ENCODE peak calls at places on chromosomes 7 and 10, in seven cellular contexts. One of them, this sample, is unnamed.

GRCh38 chr7:1950623-1951523 is 280.8 kb downstream of the ELFN1 start:
- DNase-seq in kidney: peak; percentile 67
- DNase-seq in CD4-positive, CD25-positive, alpha-beta regulatory T cell: no peak
- DNase-seq in IMR-90: peak; percentile 3
- DNase-seq in thoracic aorta: no peak
- DNase-seq in uterus: no peak
- DNase-seq in body of pancreas: no peak
- DNase-seq in this sample: peak; percentile 15

GRCh38 chr10:25556457-25556856 is 377.6 kb upstream of the MYO3A start:
- DNase-seq in kidney: no peak
- DNase-seq in CD4-positive, CD25-positive, alpha-beta regulatory T cell: no peak
- DNase-seq in IMR-90: peak; percentile 0
- DNase-seq in thoracic aorta: no peak
- DNase-seq in uterus: no peak
- DNase-seq in body of pancreas: no peak
- DNase-seq in this sample: peak; percentile 95

GRCh38 chr10:89574348-89574747 is 39.0 kb upstream of the SLC16A12 start:
- DNase-seq in kidney: no peak
- DNase-seq in CD4-positive, CD25-positive, alpha-beta regulatory T cell: no peak
- DNase-seq in IMR-90: no peak
- DNase-seq in thoracic aorta: no peak
- DNase-seq in uterus: no peak
- DNase-seq in body of pancreas: no peak
- DNase-seq in this sample: peak; percentile 54

GRCh38 chr7:36736090-36736826 is 12.0 kb upstream of the AOAH start:
- DNase-seq in kidney: no peak
- DNase-seq in CD4-positive, CD25-positive, alpha-beta regulatory T cell: no peak
- DNase-seq in IMR-90: no peak
- DNase-seq in thoracic aorta: no peak
- DNase-seq in uterus: no peak
- DNase-seq in body of pancreas: no peak
- DNase-seq in this sample: no peak

GRCh38 chr10:8400151-8400550 is 345.7 kb downstream of the GATA3 start:
- DNase-seq in kidney: no peak
- DNase-seq in CD4-positive, CD25-positive, alpha-beta regulatory T cell: no peak
- DNase-seq in IMR-90: no peak
- DNase-seq in thoracic aorta: no peak
- DNase-seq in uterus: no peak
- DNase-seq in body of pancreas: no peak
- DNase-seq in this sample: no peak

GRCh38 chr7:29239638-29240037 is 45.1 kb downstream of the CHN2 start:
- DNase-seq in kidney: no peak
- DNase-seq in CD4-positive, CD25-positive, alpha-beta regulatory T cell: no peak
- DNase-seq in IMR-90: no peak
- DNase-seq in thoracic aorta: no peak
- DNase-seq in uterus: no peak
- DNase-seq in body of pancreas: no peak
- DNase-seq in this sample: no peak

GRCh38 chr7:18638594-18639452 is 143.3 kb downstream of the HDAC9 start:
- DNase-seq in kidney: no peak
- DNase-seq in CD4-positive, CD25-positive, alpha-beta regulatory T cell: peak; percentile 13
- DNase-seq in IMR-90: peak; percentile 64
- DNase-seq in thoracic aorta: no peak
- DNase-seq in uterus: peak; percentile 19
- DNase-seq in body of pancreas: no peak
- DNase-seq in this sample: peak; percentile 81

GRCh38 chr10:35594115-35594849 is 10.9 kb upstream of the GJD4 start:
- DNase-seq in kidney: no peak
- DNase-seq in CD4-positive, CD25-positive, alpha-beta regulatory T cell: no peak
- DNase-seq in IMR-90: no peak
- DNase-seq in thoracic aorta: no peak
- DNase-seq in uterus: no peak
- DNase-seq in body of pancreas: no peak
- DNase-seq in this sample: no peak

GRCh38 chr7:139613971-139614411 is 90.5 kb downstream of the CLEC2L start:
- DNase-seq in kidney: no peak
- DNase-seq in CD4-positive, CD25-positive, alpha-beta regulatory T cell: no peak
- DNase-seq in IMR-90: no peak
- DNase-seq in thoracic aorta: no peak
- DNase-seq in uterus: no peak
- DNase-seq in body of pancreas: no peak
- DNase-seq in this sample: no peak

GRCh38 chr10:111677747-111678146 is 505.8 kb downstream of the GPAM start:
- DNase-seq in kidney: no peak
- DNase-seq in CD4-positive, CD25-positive, alpha-beta regulatory T cell: no peak
- DNase-seq in IMR-90: no peak
- DNase-seq in thoracic aorta: no peak
- DNase-seq in uterus: no peak
- DNase-seq in body of pancreas: no peak
- DNase-seq in this sample: peak; percentile 66

GRCh38 chr7:94888542-94888941 is 18.9 kb upstream of the PPP1R9A start:
- DNase-seq in kidney: no peak
- DNase-seq in CD4-positive, CD25-positive, alpha-beta regulatory T cell: no peak
- DNase-seq in IMR-90: no peak
- DNase-seq in thoracic aorta: no peak
- DNase-seq in uterus: no peak
- DNase-seq in body of pancreas: peak; percentile 70
- DNase-seq in this sample: peak; percentile 26

GRCh38 chr10:83666762-83667161 is 472.5 kb upstream of the GHITM start:
- DNase-seq in kidney: no peak
- DNase-seq in CD4-positive, CD25-positive, alpha-beta regulatory T cell: no peak
- DNase-seq in IMR-90: no peak
- DNase-seq in thoracic aorta: no peak
- DNase-seq in uterus: no peak
- DNase-seq in body of pancreas: no peak
- DNase-seq in this sample: peak; percentile 36

GRCh38 chr7:39144420-39144819 is 166.7 kb downstream of the POU6F2 start:
- DNase-seq in kidney: no peak
- DNase-seq in CD4-positive, CD25-positive, alpha-beta regulatory T cell: no peak
- DNase-seq in IMR-90: no peak
- DNase-seq in thoracic aorta: no peak
- DNase-seq in uterus: no peak
- DNase-seq in body of pancreas: no peak
- DNase-seq in this sample: no peak

DNA sequence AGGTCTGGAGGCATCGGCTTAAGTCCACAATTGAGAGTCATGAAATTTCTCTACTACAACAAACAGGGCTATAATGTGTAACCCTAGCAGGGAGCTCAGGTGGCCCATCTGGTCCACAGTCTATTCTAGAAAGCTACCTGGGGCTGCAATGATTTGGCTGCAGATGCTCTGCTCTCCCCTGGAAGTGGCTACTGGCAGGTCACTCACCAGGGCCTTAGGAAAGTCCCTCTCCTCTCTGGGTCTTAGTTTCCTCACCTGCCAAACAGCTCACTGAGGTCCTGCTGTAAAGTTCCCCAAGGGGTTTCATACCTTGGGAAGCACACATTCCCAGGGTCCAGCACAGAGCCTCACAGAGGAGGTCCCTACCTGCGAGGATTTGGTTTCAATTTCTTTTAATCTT is 2.5 kb downstream of the IGFBP3 start:
- DNase-seq in kidney: no peak
- DNase-seq in CD4-positive, CD25-positive, alpha-beta regulatory T cell: no peak
- DNase-seq in IMR-90: no peak
- DNase-seq in thoracic aorta: no peak
- DNase-seq in uterus: no peak
- DNase-seq in body of pancreas: no peak
- DNase-seq in this sample: no peak
- H3K4me3 ChIP-seq in kidney: peak overlapping the region; percentile 3
- H3K4me3 ChIP-seq in CD4-positive, CD25-positive, alpha-beta regulatory T cell: no peak overlapping the region
- H3K4me3 ChIP-seq in IMR-90: peak overlapping the region; percentile 34
- H3K4me3 ChIP-seq in thoracic aorta: peak overlapping the region; percentile 55
- H3K4me3 ChIP-seq in uterus: peak overlapping the region; percentile 76
- H3K4me3 ChIP-seq in body of pancreas: no peak overlapping the region
- H3K4me3 ChIP-seq in this sample: no peak overlapping the region

GRCh38 chr10:102112210-102112817 is 7.9 kb downstream of the LDB1 start:
- DNase-seq in kidney: no peak
- DNase-seq in CD4-positive, CD25-positive, alpha-beta regulatory T cell: no peak
- DNase-seq in IMR-90: no peak
- DNase-seq in thoracic aorta: no peak
- DNase-seq in uterus: no peak
- DNase-seq in body of pancreas: no peak
- DNase-seq in this sample: no peak
- H3K4me3 ChIP-seq in kidney: no peak overlapping the region
- H3K4me3 ChIP-seq in CD4-positive, CD25-positive, alpha-beta regulatory T cell: peak overlapping the region; percentile 72
- H3K4me3 ChIP-seq in IMR-90: peak overlapping the region; percentile 92
- H3K4me3 ChIP-seq in thoracic aorta: no peak overlapping the region
- H3K4me3 ChIP-seq in uterus: no peak overlapping the region
- H3K4me3 ChIP-seq in body of pancreas: no peak overlapping the region
- H3K4me3 ChIP-seq in this sample: no peak overlapping the region

DNA sequence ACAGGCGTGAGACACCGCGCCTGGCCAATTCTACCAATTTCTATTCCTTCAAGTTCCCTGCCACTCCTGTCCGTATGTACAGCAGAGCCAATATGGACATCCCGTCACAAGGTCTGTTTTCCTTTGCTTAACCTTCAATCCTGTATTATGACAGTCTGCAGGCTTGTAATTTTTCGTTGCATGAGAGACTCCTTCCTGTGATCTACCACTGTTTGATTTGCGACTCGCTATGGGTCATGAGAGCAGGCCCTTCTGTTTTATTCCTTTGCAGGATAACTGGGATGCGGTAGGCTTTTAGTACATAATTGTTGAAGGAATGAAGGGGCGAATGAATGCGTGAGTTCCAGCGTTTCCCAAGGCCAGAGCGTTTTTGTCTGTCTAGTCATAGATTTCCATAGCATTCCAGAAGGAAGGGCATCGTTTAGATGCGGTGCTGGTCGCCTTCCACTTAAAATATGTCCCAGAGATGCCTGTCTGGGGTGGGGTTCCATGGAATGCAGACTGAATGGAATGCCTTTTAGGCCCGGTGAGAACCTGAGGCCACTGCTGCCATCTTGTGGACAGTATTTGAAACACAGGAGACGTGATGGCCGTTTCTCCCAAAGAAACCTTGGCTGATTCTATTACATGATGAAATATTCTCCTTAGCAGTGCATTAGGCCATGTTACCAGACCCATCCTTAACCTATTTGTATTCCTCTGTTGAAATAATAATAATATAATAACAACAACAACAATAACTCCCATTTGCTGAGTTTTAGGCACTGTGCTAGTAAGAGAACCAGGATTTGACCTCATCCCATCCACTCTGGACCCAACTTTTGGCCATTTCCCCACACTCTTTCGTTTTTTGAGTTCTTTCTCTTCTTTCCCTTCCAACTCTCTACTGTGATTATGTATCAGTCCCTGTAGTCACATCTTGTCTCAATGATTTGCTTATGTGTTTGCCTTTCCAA is 193.2 kb downstream of the MYOF start:
- DNase-seq in kidney: no peak
- DNase-seq in CD4-positive, CD25-positive, alpha-beta regulatory T cell: peak; percentile 45
- DNase-seq in IMR-90: peak; percentile 84
- DNase-seq in thoracic aorta: peak; percentile 35
- DNase-seq in uterus: peak; percentile 45
- DNase-seq in body of pancreas: peak; percentile 76
- DNase-seq in this sample: peak; percentile 91
- H3K4me3 ChIP-seq in kidney: no peak overlapping the region
- H3K4me3 ChIP-seq in CD4-positive, CD25-positive, alpha-beta regulatory T cell: no peak overlapping the region
- H3K4me3 ChIP-seq in IMR-90: no peak overlapping the region
- H3K4me3 ChIP-seq in thoracic aorta: no peak overlapping the region
- H3K4me3 ChIP-seq in uterus: no peak overlapping the region
- H3K4me3 ChIP-seq in body of pancreas: no peak overlapping the region
- H3K4me3 ChIP-seq in this sample: no peak overlapping the region

GRCh38 chr7:151877911-151878835 is 1.3 kb upstream of the PRKAG2 start:
- DNase-seq in kidney: no peak
- DNase-seq in CD4-positive, CD25-positive, alpha-beta regulatory T cell: no peak
- DNase-seq in IMR-90: no peak
- DNase-seq in thoracic aorta: no peak
- DNase-seq in uterus: peak; percentile 39
- DNase-seq in body of pancreas: no peak
- DNase-seq in this sample: no peak
- H3K4me3 ChIP-seq in kidney: no peak overlapping the region
- H3K4me3 ChIP-seq in CD4-positive, CD25-positive, alpha-beta regulatory T cell: peak overlapping the region; percentile 31
- H3K4me3 ChIP-seq in IMR-90: no peak overlapping the region
- H3K4me3 ChIP-seq in thoracic aorta: peak overlapping the region; percentile 80
- H3K4me3 ChIP-seq in uterus: peak overlapping the region; percentile 73
- H3K4me3 ChIP-seq in body of pancreas: peak overlapping the region; percentile 61
- H3K4me3 ChIP-seq in this sample: no peak overlapping the region

DNA sequence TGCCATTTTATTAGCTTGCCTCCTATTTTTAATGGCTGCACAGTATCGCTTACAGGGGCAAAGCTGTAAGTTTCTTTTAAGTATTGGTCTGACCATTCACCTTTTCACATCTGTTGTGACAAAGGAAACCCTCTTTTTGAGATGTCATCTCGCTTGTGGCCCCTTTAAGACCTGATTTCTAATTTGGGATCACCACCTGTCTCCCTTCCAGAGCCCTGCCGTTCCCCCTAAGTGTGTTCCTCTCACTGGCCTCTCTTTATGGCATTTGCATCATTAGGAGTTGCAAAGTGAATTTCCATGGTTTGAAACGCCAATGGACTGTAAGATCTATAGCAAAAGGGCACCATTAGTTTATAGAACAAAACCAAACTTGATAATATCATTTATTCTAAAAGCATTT is 1.4 kb downstream of the EPDR1 start:
- DNase-seq in kidney: no peak
- DNase-seq in CD4-positive, CD25-positive, alpha-beta regulatory T cell: no peak
- DNase-seq in IMR-90: no peak
- DNase-seq in thoracic aorta: no peak
- DNase-seq in uterus: no peak
- DNase-seq in body of pancreas: no peak
- DNase-seq in this sample: no peak
- H3K4me3 ChIP-seq in kidney: peak overlapping the region; percentile 57
- H3K4me3 ChIP-seq in CD4-positive, CD25-positive, alpha-beta regulatory T cell: no peak overlapping the region
- H3K4me3 ChIP-seq in IMR-90: no peak overlapping the region
- H3K4me3 ChIP-seq in thoracic aorta: peak overlapping the region; percentile 79
- H3K4me3 ChIP-seq in uterus: peak overlapping the region; percentile 74
- H3K4me3 ChIP-seq in body of pancreas: no peak overlapping the region
- H3K4me3 ChIP-seq in this sample: no peak overlapping the region

GRCh38 chr7:80941206-80941758 is 22.4 kb upstream of the SEMA3C start:
- DNase-seq in kidney: no peak
- DNase-seq in CD4-positive, CD25-positive, alpha-beta regulatory T cell: no peak
- DNase-seq in IMR-90: peak; percentile 75
- DNase-seq in thoracic aorta: no peak
- DNase-seq in uterus: no peak
- DNase-seq in body of pancreas: no peak
- DNase-seq in this sample: peak; percentile 95
- H3K4me3 ChIP-seq in kidney: no peak overlapping the region
- H3K4me3 ChIP-seq in CD4-positive, CD25-positive, alpha-beta regulatory T cell: no peak overlapping the region
- H3K4me3 ChIP-seq in IMR-90: no peak overlapping the region
- H3K4me3 ChIP-seq in thoracic aorta: no peak overlapping the region
- H3K4me3 ChIP-seq in uterus: no peak overlapping the region
- H3K4me3 ChIP-seq in body of pancreas: no peak overlapping the region
- H3K4me3 ChIP-seq in this sample: no peak overlapping the region